ENCODE peak calls at places on chromosome X, in six cellular contexts. One of them, this sample, is unnamed.

GRCh38 chrX:68711845-68712244 is 64.4 kb downstream of the STARD8 start:
- DNase-seq in ovary: no peak
- DNase-seq in stomach: no peak
- DNase-seq in left lung: no peak
- DNase-seq in brain microvascular endothelial cell: no peak
- DNase-seq in psoas muscle: no peak
- DNase-seq in this sample: no peak

GRCh38 chrX:101287402-101287801 is 3.7 kb downstream of the TAF7L start:
- DNase-seq in left lung: no peak
- DNase-seq in stomach: no peak
- DNase-seq in ovary: no peak
- DNase-seq in brain microvascular endothelial cell: peak; percentile 59
- DNase-seq in psoas muscle: no peak
- DNase-seq in this sample: no peak

GRCh38 chrX:115547448-115547847 is 13.5 kb upstream of the PLS3 start:
- DNase-seq in stomach: no peak
- DNase-seq in left lung: no peak
- DNase-seq in brain microvascular endothelial cell: no peak
- DNase-seq in psoas muscle: no peak
- DNase-seq in ovary: no peak
- DNase-seq in this sample: no peak

GRCh38 chrX:153763989-153764755 is at the start of gene PLXNB3:
- DNase-seq in ovary: peak; percentile 73
- DNase-seq in stomach: peak; percentile 88
- DNase-seq in psoas muscle: peak; percentile 81
- DNase-seq in left lung: peak; percentile 77
- DNase-seq in brain microvascular endothelial cell: peak; percentile 43
- DNase-seq in this sample: peak; percentile 84

GRCh38 chrX:49019050-49019449 is 17.0 kb upstream of the GRIPAP1 start:
- DNase-seq in brain microvascular endothelial cell: no peak
- DNase-seq in left lung: no peak
- DNase-seq in ovary: no peak
- DNase-seq in psoas muscle: no peak
- DNase-seq in stomach: no peak
- DNase-seq in this sample: no peak

GRCh38 chrX:74613350-74614192 is 853 bp downstream of the RLIM start:
- DNase-seq in stomach: peak; percentile 26
- DNase-seq in left lung: no peak
- DNase-seq in brain microvascular endothelial cell: peak; percentile 6
- DNase-seq in psoas muscle: no peak
- DNase-seq in ovary: peak; percentile 18
- DNase-seq in this sample: no peak

GRCh38 chrX:25154168-25154567 is 138.4 kb upstream of the ARX start:
- DNase-seq in psoas muscle: no peak
- DNase-seq in brain microvascular endothelial cell: no peak
- DNase-seq in ovary: no peak
- DNase-seq in left lung: no peak
- DNase-seq in stomach: no peak
- DNase-seq in this sample: no peak

GRCh38 chrX:154026136-154026806 is 6.6 kb upstream of the IRAK1 start:
- DNase-seq in stomach: no peak
- DNase-seq in brain microvascular endothelial cell: no peak
- DNase-seq in left lung: no peak
- DNase-seq in psoas muscle: no peak
- DNase-seq in ovary: no peak
- DNase-seq in this sample: no peak

GRCh38 chrX:17030092-17030491 is 83.6 kb downstream of the REPS2 start:
- DNase-seq in stomach: no peak
- DNase-seq in psoas muscle: no peak
- DNase-seq in left lung: no peak
- DNase-seq in brain microvascular endothelial cell: no peak
- DNase-seq in ovary: no peak
- DNase-seq in this sample: no peak

GRCh38 chrX:7385131-7385530 is 237.2 kb upstream of the PUDP start:
- DNase-seq in stomach: no peak
- DNase-seq in psoas muscle: no peak
- DNase-seq in ovary: no peak
- DNase-seq in brain microvascular endothelial cell: no peak
- DNase-seq in left lung: no peak
- DNase-seq in this sample: no peak

GRCh38 chrX:119990409-119990994 is 47.0 kb upstream of the NKAP start:
- DNase-seq in left lung: no peak
- DNase-seq in ovary: no peak
- DNase-seq in brain microvascular endothelial cell: no peak
- DNase-seq in psoas muscle: no peak
- DNase-seq in stomach: no peak
- DNase-seq in this sample: no peak

GRCh38 chrX:69028006-69028760 is 137.1 kb downstream of the PJA1 start:
- DNase-seq in ovary: no peak
- DNase-seq in brain microvascular endothelial cell: no peak
- DNase-seq in stomach: no peak
- DNase-seq in left lung: no peak
- DNase-seq in psoas muscle: no peak
- DNase-seq in this sample: no peak

GRCh38 chrX:134599173-134599914 is 58.9 kb downstream of the PLAC1 start:
- DNase-seq in left lung: no peak
- DNase-seq in ovary: peak; percentile 38
- DNase-seq in psoas muscle: no peak
- DNase-seq in brain microvascular endothelial cell: no peak
- DNase-seq in stomach: no peak
- DNase-seq in this sample: no peak

GRCh38 chrX:39953879-39954278 is 143.9 kb downstream of the BCOR start:
- DNase-seq in ovary: peak; percentile 30
- DNase-seq in brain microvascular endothelial cell: peak; percentile 77
- DNase-seq in psoas muscle: peak; percentile 27
- DNase-seq in stomach: peak; percentile 93
- DNase-seq in left lung: peak; percentile 82
- DNase-seq in this sample: peak; percentile 33

GRCh38 chrX:68735266-68735665 is 87.8 kb downstream of the STARD8 start:
- DNase-seq in stomach: no peak
- DNase-seq in brain microvascular endothelial cell: no peak
- DNase-seq in left lung: no peak
- DNase-seq in ovary: no peak
- DNase-seq in psoas muscle: no peak
- DNase-seq in this sample: no peak

GRCh38 chrX:2766921-2767320 is 15.1 kb downstream of the XG start:
- DNase-seq in brain microvascular endothelial cell: no peak
- DNase-seq in stomach: no peak
- DNase-seq in ovary: no peak
- DNase-seq in left lung: peak; percentile 38
- DNase-seq in psoas muscle: no peak
- DNase-seq in this sample: no peak

GRCh38 chrX:103415528-103415927 is 39.2 kb downstream of the BEX3 start:
- DNase-seq in left lung: no peak
- DNase-seq in psoas muscle: no peak
- DNase-seq in brain microvascular endothelial cell: no peak
- DNase-seq in stomach: no peak
- DNase-seq in ovary: no peak
- DNase-seq in this sample: no peak

GRCh38 chrX:23383411-23383810 is 48.8 kb downstream of the PTCHD1 start:
- DNase-seq in ovary: no peak
- DNase-seq in psoas muscle: no peak
- DNase-seq in brain microvascular endothelial cell: peak; percentile 35
- DNase-seq in left lung: no peak
- DNase-seq in stomach: no peak
- DNase-seq in this sample: no peak

GRCh38 chrX:100979881-100980607 is 10.5 kb downstream of the ARL13A start:
- DNase-seq in left lung: no peak
- DNase-seq in ovary: no peak
- DNase-seq in brain microvascular endothelial cell: no peak
- DNase-seq in psoas muscle: no peak
- DNase-seq in stomach: no peak
- DNase-seq in this sample: no peak

GRCh38 chrX:40514376-40514775 is 66.4 kb upstream of the ATP6AP2 start:
- DNase-seq in ovary: no peak
- DNase-seq in left lung: no peak
- DNase-seq in psoas muscle: no peak
- DNase-seq in stomach: peak; percentile 27
- DNase-seq in brain microvascular endothelial cell: no peak
- DNase-seq in this sample: no peak

GRCh38 chrX:47351706-47352105 is 18.7 kb upstream of the ZNF157 start:
- DNase-seq in stomach: no peak
- DNase-seq in psoas muscle: no peak
- DNase-seq in left lung: no peak
- DNase-seq in ovary: no peak
- DNase-seq in brain microvascular endothelial cell: peak; percentile 24
- DNase-seq in this sample: no peak

GRCh38 chrX:107775734-107776511 is at the start of gene TSC22D3:
- DNase-seq in left lung: peak; percentile 83
- DNase-seq in psoas muscle: peak; percentile 81
- DNase-seq in ovary: peak; percentile 79
- DNase-seq in stomach: peak; percentile 83
- DNase-seq in brain microvascular endothelial cell: peak; percentile 47
- DNase-seq in this sample: peak; percentile 53
- H3K4me3 ChIP-seq in left lung: peak within 1 kb of the TSS; percentile 28
- H3K4me3 ChIP-seq in psoas muscle: peak within 1 kb of the TSS; percentile 72
- H3K4me3 ChIP-seq in ovary: peak within 1 kb of the TSS; percentile 59
- H3K4me3 ChIP-seq in stomach: peak within 1 kb of the TSS; percentile 61
- H3K4me3 ChIP-seq in brain microvascular endothelial cell: peak within 1 kb of the TSS; percentile 51
- H3K4me3 ChIP-seq in this sample: peak within 1 kb of the TSS; percentile 37

GRCh38 chrX:133437356-133437755 is 22.1 kb upstream of the GPC4 start:
- DNase-seq in stomach: no peak
- DNase-seq in psoas muscle: no peak
- DNase-seq in brain microvascular endothelial cell: no peak
- DNase-seq in ovary: no peak
- DNase-seq in left lung: no peak
- DNase-seq in this sample: no peak

GRCh38 chrX:133444196-133444595 is 28.9 kb upstream of the GPC4 start:
- DNase-seq in ovary: no peak
- DNase-seq in psoas muscle: no peak
- DNase-seq in brain microvascular endothelial cell: no peak
- DNase-seq in left lung: no peak
- DNase-seq in stomach: no peak
- DNase-seq in this sample: no peak

GRCh38 chrX:133437771-133438170 is 22.5 kb upstream of the GPC4 start:
- DNase-seq in stomach: no peak
- DNase-seq in left lung: no peak
- DNase-seq in psoas muscle: no peak
- DNase-seq in ovary: no peak
- DNase-seq in brain microvascular endothelial cell: no peak
- DNase-seq in this sample: no peak

GRCh38 chrX:133440081-133440796 is 24.9 kb upstream of the GPC4 start:
- DNase-seq in left lung: no peak
- DNase-seq in stomach: no peak
- DNase-seq in psoas muscle: no peak
- DNase-seq in brain microvascular endothelial cell: no peak
- DNase-seq in ovary: no peak
- DNase-seq in this sample: no peak

DNA sequence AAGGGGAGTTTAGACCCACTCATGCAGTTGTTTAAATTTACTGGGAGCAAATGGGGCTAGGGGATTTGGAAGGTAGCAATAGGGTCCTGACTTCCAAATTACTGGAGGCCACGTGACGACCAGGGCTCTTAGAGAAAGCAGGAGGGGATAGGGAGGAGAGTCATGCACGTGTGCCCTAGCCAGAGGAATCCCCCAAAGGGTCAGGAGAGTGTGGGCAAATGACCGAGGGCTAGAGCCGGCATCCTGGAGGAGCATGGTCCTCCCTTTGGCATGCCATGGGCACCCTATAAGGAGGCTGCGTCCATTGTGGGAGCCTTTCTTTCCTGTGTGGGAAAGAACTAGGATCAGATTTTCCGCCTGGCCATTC is 25.5 kb upstream of the GPC4 start:
- DNase-seq in brain microvascular endothelial cell: no peak
- DNase-seq in psoas muscle: no peak
- DNase-seq in ovary: no peak
- DNase-seq in left lung: no peak
- DNase-seq in stomach: no peak
- DNase-seq in this sample: no peak
- H3K27ac ChIP-seq in brain microvascular endothelial cell: no peak overlapping the region
- H3K27ac ChIP-seq in psoas muscle: no peak overlapping the region
- H3K27ac ChIP-seq in ovary: no peak overlapping the region
- H3K27ac ChIP-seq in left lung: no peak overlapping the region
- H3K27ac ChIP-seq in stomach: no peak overlapping the region
- H3K27ac ChIP-seq in this sample: no peak overlapping the region

DNA sequence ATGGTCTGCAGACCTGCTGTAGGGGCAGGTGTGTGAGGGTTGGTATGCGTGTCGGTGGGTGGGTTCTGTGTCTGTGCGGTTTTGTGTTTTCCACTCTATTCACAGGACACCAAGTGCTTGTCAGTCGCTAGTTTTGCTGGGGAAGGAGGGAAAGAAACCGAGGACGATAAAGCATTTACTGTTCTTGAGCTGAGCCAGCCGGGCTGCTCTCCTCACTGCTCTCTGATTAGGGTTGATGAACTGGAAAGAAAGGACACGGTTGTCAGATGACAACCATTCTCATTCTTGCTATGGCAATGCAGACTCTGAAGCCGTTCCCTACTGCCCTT is 808 bp downstream of the EGFL6 start:
- DNase-seq in psoas muscle: no peak
- DNase-seq in stomach: no peak
- DNase-seq in left lung: no peak
- DNase-seq in ovary: no peak
- DNase-seq in brain microvascular endothelial cell: no peak
- DNase-seq in this sample: no peak
- H3K27me3 ChIP-seq in psoas muscle: no peaks in the 10 kb centered on the region
- H3K27me3 ChIP-seq in stomach: peaks cover 27% of the 10 kb centered on the region
- H3K27me3 ChIP-seq in left lung: peaks cover 28% of the 10 kb centered on the region
- H3K27me3 ChIP-seq in ovary: no peaks in the 10 kb centered on the region
- H3K27me3 ChIP-seq in brain microvascular endothelial cell: peaks cover 32% of the 10 kb centered on the region
- H3K27me3 ChIP-seq in this sample: peaks cover 3% of the 10 kb centered on the region

GRCh38 chrX:77922768-77923167 is 12.3 kb downstream of the ATP7A start:
- DNase-seq in ovary: no peak
- DNase-seq in brain microvascular endothelial cell: no peak
- DNase-seq in stomach: no peak
- DNase-seq in psoas muscle: no peak
- DNase-seq in left lung: no peak
- DNase-seq in this sample: no peak

GRCh38 chrX:77918568-77918967 is 8.1 kb downstream of the ATP7A start:
- DNase-seq in ovary: no peak
- DNase-seq in brain microvascular endothelial cell: no peak
- DNase-seq in psoas muscle: no peak
- DNase-seq in left lung: no peak
- DNase-seq in stomach: no peak
- DNase-seq in this sample: no peak

GRCh38 chrX:77917294-77917933 is 6.9 kb downstream of the ATP7A start:
- DNase-seq in psoas muscle: no peak
- DNase-seq in brain microvascular endothelial cell: no peak
- DNase-seq in stomach: no peak
- DNase-seq in ovary: no peak
- DNase-seq in left lung: no peak
- DNase-seq in this sample: no peak
- H3K4me3 ChIP-seq in psoas muscle: no peak overlapping the region
- H3K4me3 ChIP-seq in brain microvascular endothelial cell: no peak overlapping the region
- H3K4me3 ChIP-seq in stomach: no peak overlapping the region
- H3K4me3 ChIP-seq in ovary: no peak overlapping the region
- H3K4me3 ChIP-seq in left lung: no peak overlapping the region
- H3K4me3 ChIP-seq in this sample: peak overlapping the region; percentile 5

DNA sequence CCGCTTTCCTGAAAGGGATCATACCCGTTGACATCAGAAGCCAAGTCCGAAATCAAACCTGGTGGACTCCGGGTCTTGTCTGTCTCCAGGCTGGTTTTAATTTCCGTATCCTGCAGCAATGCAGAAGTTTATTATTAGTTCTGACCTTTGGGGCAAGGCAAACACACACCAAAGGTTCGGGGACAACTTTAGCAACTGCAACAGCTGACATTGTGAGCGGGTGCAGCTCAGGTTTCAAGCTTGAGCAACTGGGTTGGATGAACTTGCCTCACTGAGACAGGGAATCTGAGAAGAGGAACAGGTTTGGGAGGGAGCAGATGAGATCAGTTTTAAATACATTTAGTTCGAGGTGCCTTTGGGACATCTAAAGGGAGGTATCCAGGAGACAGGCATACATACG is 110.7 kb downstream of the GNL3L start:
- DNase-seq in stomach: no peak
- DNase-seq in ovary: peak; percentile 11
- DNase-seq in left lung: no peak
- DNase-seq in psoas muscle: peak; percentile 50
- DNase-seq in brain microvascular endothelial cell: no peak
- DNase-seq in this sample: no peak
- H3K27ac ChIP-seq in stomach: peak overlapping the region; percentile 90
- H3K27ac ChIP-seq in ovary: no peak overlapping the region
- H3K27ac ChIP-seq in left lung: no peak overlapping the region
- H3K27ac ChIP-seq in psoas muscle: peak overlapping the region; percentile 91
- H3K27ac ChIP-seq in brain microvascular endothelial cell: peak overlapping the region; percentile 91
- H3K27ac ChIP-seq in this sample: no peak overlapping the region

This sample was measured in SJSA1.